ENCODE peak calls at places on chromosomes 16 and 17, in seven cellular contexts. One of them, this sample, is unnamed.

GRCh38 chr17:42578282-42578869 is 847 bp upstream of the PSMC3IP start:
- DNase-seq in SK-N-SH: peak; percentile 91
- DNase-seq in K562: peak; percentile 85
- DNase-seq in HepG2: peak; percentile 84
- DNase-seq in HCT116: peak; percentile 74
- DNase-seq in GM12878: peak; percentile 92
- DNase-seq in H1: peak; percentile 72
- DNase-seq in this sample: peak; percentile 87

GRCh38 chr17:33049781-33050414 is 58.3 kb downstream of the SPACA3 start:
- DNase-seq in GM12878: no peak
- DNase-seq in HCT116: peak; percentile 31
- DNase-seq in SK-N-SH: peak; percentile 61
- DNase-seq in K562: peak; percentile 80
- DNase-seq in H1: peak; percentile 5
- DNase-seq in HepG2: peak; percentile 44
- DNase-seq in this sample: peak; percentile 70

GRCh38 chr17:69997332-69997731 is 77.7 kb upstream of the KCNJ16 start:
- DNase-seq in K562: no peak
- DNase-seq in H1: no peak
- DNase-seq in SK-N-SH: no peak
- DNase-seq in GM12878: no peak
- DNase-seq in HCT116: no peak
- DNase-seq in HepG2: no peak
- DNase-seq in this sample: no peak

GRCh38 chr17:41982026-41982989 is 15.7 kb downstream of the CNP start:
- DNase-seq in HCT116: no peak
- DNase-seq in SK-N-SH: no peak
- DNase-seq in HepG2: no peak
- DNase-seq in K562: no peak
- DNase-seq in GM12878: no peak
- DNase-seq in H1: no peak
- DNase-seq in this sample: no peak

GRCh38 chr16:69796285-69797118 is 34.4 kb downstream of the WWP2 start:
- DNase-seq in H1: no peak
- DNase-seq in HepG2: peak; percentile 74
- DNase-seq in SK-N-SH: peak; percentile 66
- DNase-seq in HCT116: peak; percentile 45
- DNase-seq in K562: peak; percentile 66
- DNase-seq in GM12878: no peak
- DNase-seq in this sample: peak; percentile 78

GRCh38 chr17:18197535-18198194 is 14.0 kb downstream of the ALKBH5 start:
- DNase-seq in H1: no peak
- DNase-seq in GM12878: no peak
- DNase-seq in HepG2: no peak
- DNase-seq in HCT116: no peak
- DNase-seq in K562: no peak
- DNase-seq in SK-N-SH: no peak
- DNase-seq in this sample: no peak

GRCh38 chr17:64378890-64379354 is 11.7 kb downstream of the PECAM1 start:
- DNase-seq in HCT116: no peak
- DNase-seq in HepG2: peak; percentile 35
- DNase-seq in SK-N-SH: no peak
- DNase-seq in H1: no peak
- DNase-seq in GM12878: peak; percentile 72
- DNase-seq in K562: no peak
- DNase-seq in this sample: peak; percentile 51

GRCh38 chr17:3667366-3668278 is 756 bp downstream of the TAX1BP3 start:
- DNase-seq in HepG2: peak; percentile 81
- DNase-seq in HCT116: no peak
- DNase-seq in H1: no peak
- DNase-seq in K562: peak; percentile 60
- DNase-seq in GM12878: no peak
- DNase-seq in SK-N-SH: peak; percentile 85
- DNase-seq in this sample: peak; percentile 73

GRCh38 chr16:4679854-4680636 is 13.3 kb upstream of the NUDT16L1 start:
- DNase-seq in GM12878: no peak
- DNase-seq in HepG2: no peak
- DNase-seq in K562: no peak
- DNase-seq in HCT116: no peak
- DNase-seq in SK-N-SH: no peak
- DNase-seq in H1: no peak
- DNase-seq in this sample: peak; percentile 75

GRCh38 chr17:8041249-8041928 is 2.5 kb downstream of the ALOX15B start:
- DNase-seq in GM12878: no peak
- DNase-seq in H1: no peak
- DNase-seq in K562: peak; percentile 37
- DNase-seq in SK-N-SH: peak; percentile 73
- DNase-seq in HCT116: peak; percentile 72
- DNase-seq in HepG2: peak; percentile 49
- DNase-seq in this sample: peak; percentile 53

GRCh38 chr17:39177256-39177655 is 11.3 kb upstream of the ARL5C start:
- DNase-seq in HepG2: no peak
- DNase-seq in SK-N-SH: peak; percentile 59
- DNase-seq in HCT116: peak; percentile 39
- DNase-seq in GM12878: no peak
- DNase-seq in H1: peak; percentile 87
- DNase-seq in K562: peak; percentile 44
- DNase-seq in this sample: no peak

GRCh38 chr16:56119138-56119537 is 72.2 kb upstream of the GNAO1 start:
- DNase-seq in HCT116: no peak
- DNase-seq in K562: no peak
- DNase-seq in H1: no peak
- DNase-seq in GM12878: peak; percentile 3
- DNase-seq in SK-N-SH: no peak
- DNase-seq in HepG2: no peak
- DNase-seq in this sample: no peak

GRCh38 chr16:81514041-81514559 is 69.5 kb downstream of the CMIP start:
- DNase-seq in GM12878: no peak
- DNase-seq in K562: peak; percentile 58
- DNase-seq in HCT116: no peak
- DNase-seq in HepG2: no peak
- DNase-seq in H1: no peak
- DNase-seq in SK-N-SH: no peak
- DNase-seq in this sample: no peak

GRCh38 chr17:78324391-78325075 is 35.3 kb downstream of the SOCS3 start:
- DNase-seq in SK-N-SH: peak; percentile 89
- DNase-seq in HCT116: no peak
- DNase-seq in H1: no peak
- DNase-seq in GM12878: no peak
- DNase-seq in HepG2: no peak
- DNase-seq in K562: no peak
- DNase-seq in this sample: no peak

GRCh38 chr17:41785091-41785875 is 1.2 kb downstream of the JUP start:
- DNase-seq in HCT116: no peak
- DNase-seq in GM12878: no peak
- DNase-seq in SK-N-SH: peak; percentile 31
- DNase-seq in HepG2: no peak
- DNase-seq in K562: peak; percentile 36
- DNase-seq in H1: peak; percentile 89
- DNase-seq in this sample: no peak

GRCh38 chr17:2688351-2689342 is 22.9 kb downstream of the CLUH start:
- DNase-seq in HCT116: no peak
- DNase-seq in GM12878: no peak
- DNase-seq in HepG2: peak; percentile 19
- DNase-seq in H1: no peak
- DNase-seq in SK-N-SH: peak; percentile 29
- DNase-seq in K562: no peak
- DNase-seq in this sample: no peak

GRCh38 chr17:75822119-75822799 is 21.9 kb downstream of the UNC13D start:
- DNase-seq in SK-N-SH: peak; percentile 71
- DNase-seq in GM12878: no peak
- DNase-seq in K562: no peak
- DNase-seq in H1: no peak
- DNase-seq in HepG2: no peak
- DNase-seq in HCT116: no peak
- DNase-seq in this sample: peak; percentile 48

GRCh38 chr17:74431568-74432483 is at the start of gene GPRC5C:
- DNase-seq in HCT116: peak; percentile 66
- DNase-seq in HepG2: peak; percentile 95
- DNase-seq in K562: peak; percentile 56
- DNase-seq in GM12878: no peak
- DNase-seq in SK-N-SH: peak; percentile 84
- DNase-seq in H1: peak; percentile 63
- DNase-seq in this sample: peak; percentile 98

GRCh38 chr16:3029499-3030127 is 5.8 kb downstream of the THOC6 start:
- DNase-seq in HepG2: no peak
- DNase-seq in HCT116: no peak
- DNase-seq in GM12878: no peak
- DNase-seq in H1: no peak
- DNase-seq in K562: peak; percentile 60
- DNase-seq in SK-N-SH: peak; percentile 67
- DNase-seq in this sample: no peak

GRCh38 chr16:309476-309875 is 26.5 kb downstream of the PDIA2 start:
- DNase-seq in H1: no peak
- DNase-seq in GM12878: no peak
- DNase-seq in K562: no peak
- DNase-seq in HepG2: no peak
- DNase-seq in HCT116: no peak
- DNase-seq in SK-N-SH: no peak
- DNase-seq in this sample: no peak

GRCh38 chr17:13931752-13932477 is 137.4 kb upstream of the COX10 start:
- DNase-seq in H1: no peak
- DNase-seq in GM12878: no peak
- DNase-seq in K562: no peak
- DNase-seq in SK-N-SH: no peak
- DNase-seq in HCT116: no peak
- DNase-seq in HepG2: no peak
- DNase-seq in this sample: no peak

GRCh38 chr17:63035695-63036094 is 69.7 kb downstream of the TANC2 start:
- DNase-seq in HCT116: no peak
- DNase-seq in H1: no peak
- DNase-seq in K562: no peak
- DNase-seq in GM12878: no peak
- DNase-seq in SK-N-SH: no peak
- DNase-seq in HepG2: no peak
- DNase-seq in this sample: no peak

GRCh38 chr17:41737680-41738023 is 3.2 kb upstream of the HAP1 start:
- DNase-seq in HCT116: no peak
- DNase-seq in GM12878: no peak
- DNase-seq in SK-N-SH: no peak
- DNase-seq in HepG2: no peak
- DNase-seq in K562: peak; percentile 22
- DNase-seq in H1: no peak
- DNase-seq in this sample: no peak

GRCh38 chr16:73047221-73047535 is 750 bp downstream of the ZFHX3 start:
- DNase-seq in H1: no peak
- DNase-seq in K562: no peak
- DNase-seq in HepG2: no peak
- DNase-seq in GM12878: no peak
- DNase-seq in HCT116: no peak
- DNase-seq in SK-N-SH: no peak
- DNase-seq in this sample: no peak

GRCh38 chr16:1989826-1990335 is at the start of gene SYNGR3:
- DNase-seq in HepG2: no peak
- DNase-seq in HCT116: no peak
- DNase-seq in GM12878: no peak
- DNase-seq in SK-N-SH: peak; percentile 86
- DNase-seq in K562: peak; percentile 47
- DNase-seq in H1: no peak
- DNase-seq in this sample: no peak

GRCh38 chr16:53515259-53515658 is 12.2 kb upstream of the AKTIP start:
- DNase-seq in GM12878: no peak
- DNase-seq in HepG2: no peak
- DNase-seq in SK-N-SH: no peak
- DNase-seq in HCT116: no peak
- DNase-seq in K562: no peak
- DNase-seq in H1: no peak
- DNase-seq in this sample: no peak
- TF ChIP-seq JUND in GM12878: no peak
- TF ChIP-seq JUND in HepG2: no peak
- TF ChIP-seq JUND in SK-N-SH: no peak
- TF ChIP-seq JUND in HCT116: no peak
- TF ChIP-seq JUND in K562: no peak
- TF ChIP-seq JUND in H1: no peak
- TF ChIP-seq JUND in this sample: no peak

DNA sequence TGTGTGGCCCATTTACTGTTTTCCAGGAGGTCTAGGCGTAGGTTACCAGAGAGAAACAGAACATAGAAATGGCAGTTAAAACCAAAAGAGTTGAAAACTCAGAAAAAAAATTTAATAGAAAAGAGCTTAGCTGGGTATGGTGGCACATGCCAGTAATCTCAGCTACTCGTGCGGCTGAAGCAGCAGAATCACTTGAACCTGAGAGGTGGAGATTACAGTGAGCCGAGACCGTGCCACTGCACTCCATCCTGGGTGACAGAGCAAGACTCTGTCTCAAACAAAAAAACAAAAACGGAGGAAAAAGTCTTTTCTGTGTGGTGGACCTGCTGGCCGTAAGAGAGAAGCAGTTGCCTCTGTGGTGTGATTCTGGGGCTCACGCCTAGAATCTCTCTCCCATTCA is 35.8 kb downstream of the MRTFB start:
- DNase-seq in K562: no peak
- DNase-seq in H1: no peak
- DNase-seq in SK-N-SH: no peak
- DNase-seq in HCT116: no peak
- DNase-seq in GM12878: no peak
- DNase-seq in HepG2: no peak
- DNase-seq in this sample: no peak
- TF ChIP-seq JUND in K562: no peak
- TF ChIP-seq JUND in H1: no peak
- TF ChIP-seq JUND in SK-N-SH: no peak
- TF ChIP-seq JUND in HCT116: no peak
- TF ChIP-seq JUND in GM12878: no peak
- TF ChIP-seq JUND in HepG2: no peak
- TF ChIP-seq JUND in this sample: no peak

GRCh38 chr17:15442316-15443185 is 24.9 kb downstream of the CDRT4 start:
- DNase-seq in HCT116: no peak
- DNase-seq in GM12878: no peak
- DNase-seq in K562: no peak
- DNase-seq in HepG2: no peak
- DNase-seq in H1: no peak
- DNase-seq in SK-N-SH: no peak
- DNase-seq in this sample: no peak

GRCh38 chr17:15446036-15446435 is 21.4 kb downstream of the CDRT4 start:
- DNase-seq in K562: peak; percentile 20
- DNase-seq in GM12878: no peak
- DNase-seq in H1: no peak
- DNase-seq in HepG2: no peak
- DNase-seq in HCT116: no peak
- DNase-seq in SK-N-SH: no peak
- DNase-seq in this sample: no peak

GRCh38 chr17:15441315-15441714 is 26.1 kb downstream of the CDRT4 start:
- DNase-seq in HepG2: no peak
- DNase-seq in H1: no peak
- DNase-seq in K562: no peak
- DNase-seq in GM12878: no peak
- DNase-seq in SK-N-SH: no peak
- DNase-seq in HCT116: no peak
- DNase-seq in this sample: no peak

GRCh38 chr17:15447928-15448579 is 19.4 kb downstream of the CDRT4 start:
- DNase-seq in K562: no peak
- DNase-seq in SK-N-SH: no peak
- DNase-seq in H1: no peak
- DNase-seq in HepG2: no peak
- DNase-seq in GM12878: no peak
- DNase-seq in HCT116: no peak
- DNase-seq in this sample: no peak

GRCh38 chr17:15444805-15445204 is 22.6 kb downstream of the CDRT4 start:
- DNase-seq in HCT116: no peak
- DNase-seq in GM12878: no peak
- DNase-seq in K562: peak; percentile 28
- DNase-seq in H1: no peak
- DNase-seq in HepG2: no peak
- DNase-seq in SK-N-SH: peak; percentile 37
- DNase-seq in this sample: peak; percentile 10
- TF ChIP-seq JUND in HCT116: no peak
- TF ChIP-seq JUND in GM12878: no peak
- TF ChIP-seq JUND in K562: peak; percentile 72
- TF ChIP-seq JUND in H1: no peak
- TF ChIP-seq JUND in HepG2: no peak
- TF ChIP-seq JUND in SK-N-SH: peak; percentile 86
- TF ChIP-seq JUND in this sample: no peak

GRCh38 chr17:80738987-80739730 is 194.5 kb downstream of the RPTOR start:
- DNase-seq in K562: no peak
- DNase-seq in HCT116: no peak
- DNase-seq in GM12878: no peak
- DNase-seq in SK-N-SH: no peak
- DNase-seq in H1: no peak
- DNase-seq in HepG2: no peak
- DNase-seq in this sample: no peak
- TF ChIP-seq JUND in K562: no peak
- TF ChIP-seq JUND in HCT116: no peak
- TF ChIP-seq JUND in GM12878: no peak
- TF ChIP-seq JUND in SK-N-SH: no peak
- TF ChIP-seq JUND in H1: no peak
- TF ChIP-seq JUND in HepG2: no peak
- TF ChIP-seq JUND in this sample: no peak